ENCODE peak calls at places on chromosomes 16 and 17, in ten cellular contexts. One of them, this sample, is unnamed.

GRCh38 chr16:70685938-70686375 is at the start of gene MTSS2:
- DNase-seq in skeletal muscle cell: peak
- DNase-seq in stimulated activated CD4-positive, alpha-beta T cell treated with anti-CD3 and anti-CD28 coated beads, Interleukin-2, amount 100 ng/mL, for 48 hours: no peak
- DNase-seq in kidney tubule cell: peak
- DNase-seq in head of caudate nucleus: peak
- DNase-seq in Calu3: peak
- DNase-seq in NCI-H446: no peak
- DNase-seq in activated effector memory CD4-positive, alpha-beta T cell treated with Interleukin-2 at 50 U/mL for 16 hours: no peak
- DNase-seq in RPMI7951: peak
- DNase-seq in testis: peak
- DNase-seq in this sample: peak

GRCh38 chr16:35533683-35534082 is 2074.3 kb downstream of the TP53TG3F start:
- DNase-seq in Calu3: no peak
- DNase-seq in head of caudate nucleus: no peak
- DNase-seq in NCI-H446: no peak
- DNase-seq in skeletal muscle cell: no peak
- DNase-seq in RPMI7951: no peak
- DNase-seq in activated effector memory CD4-positive, alpha-beta T cell treated with Interleukin-2 at 50 U/mL for 16 hours: no peak
- DNase-seq in testis: no peak
- DNase-seq in stimulated activated CD4-positive, alpha-beta T cell treated with anti-CD3 and anti-CD28 coated beads, Interleukin-2, amount 100 ng/mL, for 48 hours: no peak
- DNase-seq in kidney tubule cell: no peak
- DNase-seq in this sample: no peak

GRCh38 chr16:27950488-27950887 is 113.0 kb downstream of the GSG1L start:
- DNase-seq in RPMI7951: no peak
- DNase-seq in stimulated activated CD4-positive, alpha-beta T cell treated with anti-CD3 and anti-CD28 coated beads, Interleukin-2, amount 100 ng/mL, for 48 hours: no peak
- DNase-seq in Calu3: no peak
- DNase-seq in testis: no peak
- DNase-seq in skeletal muscle cell: no peak
- DNase-seq in kidney tubule cell: no peak
- DNase-seq in head of caudate nucleus: no peak
- DNase-seq in NCI-H446: no peak
- DNase-seq in activated effector memory CD4-positive, alpha-beta T cell treated with Interleukin-2 at 50 U/mL for 16 hours: no peak
- DNase-seq in this sample: no peak

GRCh38 chr17:77418609-77419008 is 277.8 kb downstream of the SEC14L1 start:
- DNase-seq in testis: no peak
- DNase-seq in stimulated activated CD4-positive, alpha-beta T cell treated with anti-CD3 and anti-CD28 coated beads, Interleukin-2, amount 100 ng/mL, for 48 hours: no peak
- DNase-seq in NCI-H446: no peak
- DNase-seq in head of caudate nucleus: no peak
- DNase-seq in kidney tubule cell: no peak
- DNase-seq in skeletal muscle cell: no peak
- DNase-seq in RPMI7951: no peak
- DNase-seq in Calu3: no peak
- DNase-seq in activated effector memory CD4-positive, alpha-beta T cell treated with Interleukin-2 at 50 U/mL for 16 hours: no peak
- DNase-seq in this sample: no peak

GRCh38 chr17:50290074-50290702 is 15.9 kb downstream of the TMEM92 start:
- DNase-seq in testis: peak
- DNase-seq in activated effector memory CD4-positive, alpha-beta T cell treated with Interleukin-2 at 50 U/mL for 16 hours: no peak
- DNase-seq in Calu3: peak
- DNase-seq in kidney tubule cell: peak
- DNase-seq in NCI-H446: peak
- DNase-seq in skeletal muscle cell: peak
- DNase-seq in stimulated activated CD4-positive, alpha-beta T cell treated with anti-CD3 and anti-CD28 coated beads, Interleukin-2, amount 100 ng/mL, for 48 hours: no peak
- DNase-seq in head of caudate nucleus: no peak
- DNase-seq in RPMI7951: peak
- DNase-seq in this sample: no peak

GRCh38 chr16:57863434-57864160 is 61.3 kb upstream of the KIFC3 start:
- DNase-seq in RPMI7951: peak
- DNase-seq in stimulated activated CD4-positive, alpha-beta T cell treated with anti-CD3 and anti-CD28 coated beads, Interleukin-2, amount 100 ng/mL, for 48 hours: no peak
- DNase-seq in testis: peak
- DNase-seq in NCI-H446: no peak
- DNase-seq in head of caudate nucleus: peak
- DNase-seq in kidney tubule cell: peak
- DNase-seq in activated effector memory CD4-positive, alpha-beta T cell treated with Interleukin-2 at 50 U/mL for 16 hours: no peak
- DNase-seq in skeletal muscle cell: peak
- DNase-seq in Calu3: peak
- DNase-seq in this sample: no peak

GRCh38 chr16:84283314-84284167 is 11.1 kb upstream of the WFDC1 start:
- DNase-seq in NCI-H446: no peak
- DNase-seq in RPMI7951: no peak
- DNase-seq in stimulated activated CD4-positive, alpha-beta T cell treated with anti-CD3 and anti-CD28 coated beads, Interleukin-2, amount 100 ng/mL, for 48 hours: no peak
- DNase-seq in head of caudate nucleus: no peak
- DNase-seq in activated effector memory CD4-positive, alpha-beta T cell treated with Interleukin-2 at 50 U/mL for 16 hours: no peak
- DNase-seq in kidney tubule cell: peak
- DNase-seq in skeletal muscle cell: no peak
- DNase-seq in Calu3: peak
- DNase-seq in testis: no peak
- DNase-seq in this sample: no peak

GRCh38 chr17:4594406-4595349 is 10.3 kb downstream of the SMTNL2 start:
- DNase-seq in kidney tubule cell: no peak
- DNase-seq in NCI-H446: no peak
- DNase-seq in testis: no peak
- DNase-seq in Calu3: peak
- DNase-seq in activated effector memory CD4-positive, alpha-beta T cell treated with Interleukin-2 at 50 U/mL for 16 hours: peak
- DNase-seq in head of caudate nucleus: peak
- DNase-seq in skeletal muscle cell: no peak
- DNase-seq in stimulated activated CD4-positive, alpha-beta T cell treated with anti-CD3 and anti-CD28 coated beads, Interleukin-2, amount 100 ng/mL, for 48 hours: peak
- DNase-seq in RPMI7951: no peak
- DNase-seq in this sample: peak

GRCh38 chr16:77468831-77469230 is 34.0 kb upstream of the ADAMTS18 start:
- DNase-seq in RPMI7951: no peak
- DNase-seq in Calu3: no peak
- DNase-seq in head of caudate nucleus: no peak
- DNase-seq in activated effector memory CD4-positive, alpha-beta T cell treated with Interleukin-2 at 50 U/mL for 16 hours: no peak
- DNase-seq in testis: no peak
- DNase-seq in kidney tubule cell: no peak
- DNase-seq in skeletal muscle cell: no peak
- DNase-seq in NCI-H446: no peak
- DNase-seq in stimulated activated CD4-positive, alpha-beta T cell treated with anti-CD3 and anti-CD28 coated beads, Interleukin-2, amount 100 ng/mL, for 48 hours: no peak
- DNase-seq in this sample: no peak

GRCh38 chr16:2083876-2084687 is 36.3 kb downstream of the TSC2 start:
- DNase-seq in testis: no peak
- DNase-seq in RPMI7951: no peak
- DNase-seq in head of caudate nucleus: no peak
- DNase-seq in skeletal muscle cell: no peak
- DNase-seq in kidney tubule cell: no peak
- DNase-seq in NCI-H446: no peak
- DNase-seq in Calu3: no peak
- DNase-seq in activated effector memory CD4-positive, alpha-beta T cell treated with Interleukin-2 at 50 U/mL for 16 hours: no peak
- DNase-seq in stimulated activated CD4-positive, alpha-beta T cell treated with anti-CD3 and anti-CD28 coated beads, Interleukin-2, amount 100 ng/mL, for 48 hours: no peak
- DNase-seq in this sample: no peak

GRCh38 chr16:47310792-47311211 is 150.1 kb downstream of the ITFG1 start:
- DNase-seq in NCI-H446: no peak
- DNase-seq in RPMI7951: no peak
- DNase-seq in kidney tubule cell: no peak
- DNase-seq in head of caudate nucleus: no peak
- DNase-seq in stimulated activated CD4-positive, alpha-beta T cell treated with anti-CD3 and anti-CD28 coated beads, Interleukin-2, amount 100 ng/mL, for 48 hours: no peak
- DNase-seq in skeletal muscle cell: no peak
- DNase-seq in Calu3: no peak
- DNase-seq in testis: no peak
- DNase-seq in activated effector memory CD4-positive, alpha-beta T cell treated with Interleukin-2 at 50 U/mL for 16 hours: no peak
- DNase-seq in this sample: no peak

GRCh38 chr17:5419959-5420653 is at the start of gene RPAIN:
- DNase-seq in RPMI7951: peak
- DNase-seq in head of caudate nucleus: peak
- DNase-seq in stimulated activated CD4-positive, alpha-beta T cell treated with anti-CD3 and anti-CD28 coated beads, Interleukin-2, amount 100 ng/mL, for 48 hours: peak
- DNase-seq in activated effector memory CD4-positive, alpha-beta T cell treated with Interleukin-2 at 50 U/mL for 16 hours: peak
- DNase-seq in NCI-H446: peak
- DNase-seq in skeletal muscle cell: no peak
- DNase-seq in kidney tubule cell: peak
- DNase-seq in testis: peak
- DNase-seq in Calu3: peak
- DNase-seq in this sample: peak

GRCh38 chr17:36212958-36213357 is 2.1 kb downstream of the CCL4L2 start:
- DNase-seq in skeletal muscle cell: no peak
- DNase-seq in kidney tubule cell: no peak
- DNase-seq in stimulated activated CD4-positive, alpha-beta T cell treated with anti-CD3 and anti-CD28 coated beads, Interleukin-2, amount 100 ng/mL, for 48 hours: no peak
- DNase-seq in Calu3: no peak
- DNase-seq in RPMI7951: no peak
- DNase-seq in activated effector memory CD4-positive, alpha-beta T cell treated with Interleukin-2 at 50 U/mL for 16 hours: no peak
- DNase-seq in head of caudate nucleus: no peak
- DNase-seq in testis: no peak
- DNase-seq in NCI-H446: no peak
- DNase-seq in this sample: no peak

GRCh38 chr16:27245276-27246231 is 23.0 kb downstream of the NSMCE1 start:
- DNase-seq in RPMI7951: peak
- DNase-seq in NCI-H446: peak
- DNase-seq in head of caudate nucleus: no peak
- DNase-seq in skeletal muscle cell: peak
- DNase-seq in activated effector memory CD4-positive, alpha-beta T cell treated with Interleukin-2 at 50 U/mL for 16 hours: no peak
- DNase-seq in stimulated activated CD4-positive, alpha-beta T cell treated with anti-CD3 and anti-CD28 coated beads, Interleukin-2, amount 100 ng/mL, for 48 hours: peak
- DNase-seq in testis: peak
- DNase-seq in kidney tubule cell: peak
- DNase-seq in Calu3: no peak
- DNase-seq in this sample: no peak

GRCh38 chr16:4788489-4788889 is 344 bp upstream of the SEPTIN12 start:
- DNase-seq in testis: no peak
- DNase-seq in activated effector memory CD4-positive, alpha-beta T cell treated with Interleukin-2 at 50 U/mL for 16 hours: no peak
- DNase-seq in head of caudate nucleus: no peak
- DNase-seq in RPMI7951: no peak
- DNase-seq in NCI-H446: no peak
- DNase-seq in skeletal muscle cell: no peak
- DNase-seq in stimulated activated CD4-positive, alpha-beta T cell treated with anti-CD3 and anti-CD28 coated beads, Interleukin-2, amount 100 ng/mL, for 48 hours: no peak
- DNase-seq in Calu3: no peak
- DNase-seq in kidney tubule cell: no peak
- DNase-seq in this sample: no peak

GRCh38 chr16:70738083-70738977 is 52.5 kb upstream of the MTSS2 start:
- DNase-seq in stimulated activated CD4-positive, alpha-beta T cell treated with anti-CD3 and anti-CD28 coated beads, Interleukin-2, amount 100 ng/mL, for 48 hours: no peak
- DNase-seq in testis: no peak
- DNase-seq in kidney tubule cell: peak
- DNase-seq in activated effector memory CD4-positive, alpha-beta T cell treated with Interleukin-2 at 50 U/mL for 16 hours: no peak
- DNase-seq in head of caudate nucleus: peak
- DNase-seq in Calu3: peak
- DNase-seq in skeletal muscle cell: no peak
- DNase-seq in RPMI7951: peak
- DNase-seq in NCI-H446: no peak
- DNase-seq in this sample: no peak

GRCh38 chr17:7538050-7538449 is 10.8 kb upstream of the TNFSF12 start:
- DNase-seq in stimulated activated CD4-positive, alpha-beta T cell treated with anti-CD3 and anti-CD28 coated beads, Interleukin-2, amount 100 ng/mL, for 48 hours: no peak
- DNase-seq in NCI-H446: no peak
- DNase-seq in skeletal muscle cell: no peak
- DNase-seq in RPMI7951: no peak
- DNase-seq in head of caudate nucleus: no peak
- DNase-seq in activated effector memory CD4-positive, alpha-beta T cell treated with Interleukin-2 at 50 U/mL for 16 hours: no peak
- DNase-seq in kidney tubule cell: no peak
- DNase-seq in Calu3: no peak
- DNase-seq in testis: no peak
- DNase-seq in this sample: no peak

GRCh38 chr16:711548-712320 is 3.2 kb upstream of the METRN start:
- DNase-seq in NCI-H446: no peak
- DNase-seq in skeletal muscle cell: no peak
- DNase-seq in Calu3: peak
- DNase-seq in testis: peak
- DNase-seq in kidney tubule cell: peak
- DNase-seq in activated effector memory CD4-positive, alpha-beta T cell treated with Interleukin-2 at 50 U/mL for 16 hours: peak
- DNase-seq in head of caudate nucleus: peak
- DNase-seq in RPMI7951: peak
- DNase-seq in stimulated activated CD4-positive, alpha-beta T cell treated with anti-CD3 and anti-CD28 coated beads, Interleukin-2, amount 100 ng/mL, for 48 hours: peak
- DNase-seq in this sample: peak

GRCh38 chr17:45656527-45657181 is 127.5 kb upstream of the CRHR1 start:
- DNase-seq in stimulated activated CD4-positive, alpha-beta T cell treated with anti-CD3 and anti-CD28 coated beads, Interleukin-2, amount 100 ng/mL, for 48 hours: no peak
- DNase-seq in Calu3: no peak
- DNase-seq in NCI-H446: no peak
- DNase-seq in head of caudate nucleus: no peak
- DNase-seq in kidney tubule cell: no peak
- DNase-seq in RPMI7951: no peak
- DNase-seq in testis: no peak
- DNase-seq in activated effector memory CD4-positive, alpha-beta T cell treated with Interleukin-2 at 50 U/mL for 16 hours: no peak
- DNase-seq in skeletal muscle cell: no peak
- DNase-seq in this sample: no peak

GRCh38 chr16:56041556-56042140 is 149.6 kb upstream of the GNAO1 start:
- DNase-seq in NCI-H446: no peak
- DNase-seq in skeletal muscle cell: no peak
- DNase-seq in head of caudate nucleus: no peak
- DNase-seq in Calu3: peak
- DNase-seq in kidney tubule cell: peak
- DNase-seq in testis: peak
- DNase-seq in stimulated activated CD4-positive, alpha-beta T cell treated with anti-CD3 and anti-CD28 coated beads, Interleukin-2, amount 100 ng/mL, for 48 hours: peak
- DNase-seq in activated effector memory CD4-positive, alpha-beta T cell treated with Interleukin-2 at 50 U/mL for 16 hours: peak
- DNase-seq in RPMI7951: peak
- DNase-seq in this sample: peak

GRCh38 chr17:75504347-75505151 is 10.8 kb downstream of the CASKIN2 start:
- DNase-seq in NCI-H446: no peak
- DNase-seq in testis: no peak
- DNase-seq in RPMI7951: no peak
- DNase-seq in activated effector memory CD4-positive, alpha-beta T cell treated with Interleukin-2 at 50 U/mL for 16 hours: no peak
- DNase-seq in head of caudate nucleus: no peak
- DNase-seq in skeletal muscle cell: no peak
- DNase-seq in stimulated activated CD4-positive, alpha-beta T cell treated with anti-CD3 and anti-CD28 coated beads, Interleukin-2, amount 100 ng/mL, for 48 hours: no peak
- DNase-seq in Calu3: peak
- DNase-seq in kidney tubule cell: peak
- DNase-seq in this sample: no peak

GRCh38 chr17:37493249-37494027 is 3.7 kb downstream of the DUSP14 start:
- DNase-seq in activated effector memory CD4-positive, alpha-beta T cell treated with Interleukin-2 at 50 U/mL for 16 hours: no peak
- DNase-seq in head of caudate nucleus: no peak
- DNase-seq in stimulated activated CD4-positive, alpha-beta T cell treated with anti-CD3 and anti-CD28 coated beads, Interleukin-2, amount 100 ng/mL, for 48 hours: no peak
- DNase-seq in testis: no peak
- DNase-seq in Calu3: no peak
- DNase-seq in skeletal muscle cell: peak
- DNase-seq in RPMI7951: peak
- DNase-seq in kidney tubule cell: peak
- DNase-seq in NCI-H446: no peak
- DNase-seq in this sample: no peak

GRCh38 chr16:87791295-87792204 is 25.8 kb upstream of the KLHDC4 start:
- DNase-seq in skeletal muscle cell: no peak
- DNase-seq in NCI-H446: no peak
- DNase-seq in activated effector memory CD4-positive, alpha-beta T cell treated with Interleukin-2 at 50 U/mL for 16 hours: no peak
- DNase-seq in testis: no peak
- DNase-seq in RPMI7951: no peak
- DNase-seq in head of caudate nucleus: peak
- DNase-seq in kidney tubule cell: no peak
- DNase-seq in stimulated activated CD4-positive, alpha-beta T cell treated with anti-CD3 and anti-CD28 coated beads, Interleukin-2, amount 100 ng/mL, for 48 hours: no peak
- DNase-seq in Calu3: no peak
- DNase-seq in this sample: no peak

GRCh38 chr16:15810411-15810810 is 46.4 kb downstream of the MYH11 start:
- DNase-seq in kidney tubule cell: no peak
- DNase-seq in activated effector memory CD4-positive, alpha-beta T cell treated with Interleukin-2 at 50 U/mL for 16 hours: no peak
- DNase-seq in stimulated activated CD4-positive, alpha-beta T cell treated with anti-CD3 and anti-CD28 coated beads, Interleukin-2, amount 100 ng/mL, for 48 hours: no peak
- DNase-seq in NCI-H446: no peak
- DNase-seq in skeletal muscle cell: no peak
- DNase-seq in Calu3: no peak
- DNase-seq in head of caudate nucleus: no peak
- DNase-seq in testis: no peak
- DNase-seq in RPMI7951: peak
- DNase-seq in this sample: no peak

GRCh38 chr17:68441064-68441770 is 16.1 kb downstream of the WIPI1 start:
- DNase-seq in head of caudate nucleus: no peak
- DNase-seq in skeletal muscle cell: no peak
- DNase-seq in activated effector memory CD4-positive, alpha-beta T cell treated with Interleukin-2 at 50 U/mL for 16 hours: no peak
- DNase-seq in Calu3: no peak
- DNase-seq in kidney tubule cell: peak
- DNase-seq in stimulated activated CD4-positive, alpha-beta T cell treated with anti-CD3 and anti-CD28 coated beads, Interleukin-2, amount 100 ng/mL, for 48 hours: no peak
- DNase-seq in NCI-H446: no peak
- DNase-seq in testis: no peak
- DNase-seq in RPMI7951: no peak
- DNase-seq in this sample: no peak

This sample was measured in progenitor cell of endocrine pancreas.